ENCODE peak calls at places on chromosomes 3 and 15, in seven cellular contexts. One of them, this sample, is unnamed. For H3K4me1 and H3K27me3, the result is how much of the 10 kb centered on the place peaks cover.

GRCh38 chr3:157393076-157393475 is 43.6 kb upstream of the PTX3 start:
- DNase-seq in H1: no peak
- DNase-seq in suprapubic skin: no peak
- DNase-seq in stomach: no peak
- DNase-seq in HepG2: no peak
- DNase-seq in ovary: no peak
- DNase-seq in tibial nerve: no peak
- DNase-seq in this sample: no peak

GRCh38 chr3:63874769-63875168 is 11.1 kb downstream of the ATXN7 start:
- DNase-seq in stomach: no peak
- DNase-seq in suprapubic skin: no peak
- DNase-seq in tibial nerve: no peak
- DNase-seq in HepG2: peak
- DNase-seq in ovary: no peak
- DNase-seq in H1: no peak
- DNase-seq in this sample: no peak

GRCh38 chr3:187261541-187261969 is 30.0 kb downstream of the MASP1 start:
- DNase-seq in HepG2: no peak
- DNase-seq in ovary: no peak
- DNase-seq in tibial nerve: no peak
- DNase-seq in H1: no peak
- DNase-seq in suprapubic skin: no peak
- DNase-seq in stomach: no peak
- DNase-seq in this sample: no peak

GRCh38 chr3:51539291-51539891 is 872 bp downstream of the RAD54L2 start:
- DNase-seq in suprapubic skin: no peak
- DNase-seq in tibial nerve: no peak
- DNase-seq in H1: peak
- DNase-seq in HepG2: no peak
- DNase-seq in stomach: no peak
- DNase-seq in ovary: no peak
- DNase-seq in this sample: peak

GRCh38 chr3:107117922-107118576 is 259.2 kb upstream of the CCDC54 start:
- DNase-seq in stomach: no peak
- DNase-seq in HepG2: peak
- DNase-seq in ovary: peak
- DNase-seq in suprapubic skin: no peak
- DNase-seq in H1: peak
- DNase-seq in tibial nerve: peak
- DNase-seq in this sample: no peak

GRCh38 chr15:85786778-85787114 is 8.0 kb downstream of the KLHL25 start:
- DNase-seq in HepG2: peak
- DNase-seq in H1: no peak
- DNase-seq in stomach: no peak
- DNase-seq in tibial nerve: no peak
- DNase-seq in ovary: no peak
- DNase-seq in suprapubic skin: no peak
- DNase-seq in this sample: no peak

GRCh38 chr3:196902296-196902695 is 34.6 kb downstream of the SENP5 start:
- DNase-seq in ovary: no peak
- DNase-seq in HepG2: no peak
- DNase-seq in tibial nerve: no peak
- DNase-seq in H1: no peak
- DNase-seq in suprapubic skin: no peak
- DNase-seq in stomach: no peak
- DNase-seq in this sample: no peak

GRCh38 chr3:114879059-114880031 is 267.7 kb downstream of the ZBTB20 start:
- DNase-seq in ovary: no peak
- DNase-seq in stomach: no peak
- DNase-seq in HepG2: no peak
- DNase-seq in suprapubic skin: no peak
- DNase-seq in tibial nerve: no peak
- DNase-seq in H1: no peak
- DNase-seq in this sample: no peak

GRCh38 chr3:49427581-49427980 is 1.5 kb downstream of the NICN1 start:
- DNase-seq in stomach: no peak
- DNase-seq in H1: no peak
- DNase-seq in tibial nerve: no peak
- DNase-seq in suprapubic skin: no peak
- DNase-seq in ovary: no peak
- DNase-seq in HepG2: no peak
- DNase-seq in this sample: no peak

GRCh38 chr3:105715372-105715771 is 153.4 kb downstream of the CBLB start:
- DNase-seq in tibial nerve: no peak
- DNase-seq in suprapubic skin: no peak
- DNase-seq in ovary: no peak
- DNase-seq in HepG2: no peak
- DNase-seq in stomach: no peak
- DNase-seq in H1: no peak
- DNase-seq in this sample: no peak

GRCh38 chr3:170059447-170059846 is 21.7 kb downstream of the GPR160 start:
- DNase-seq in tibial nerve: no peak
- DNase-seq in ovary: no peak
- DNase-seq in suprapubic skin: no peak
- DNase-seq in H1: peak
- DNase-seq in HepG2: no peak
- DNase-seq in stomach: no peak
- DNase-seq in this sample: no peak

GRCh38 chr15:94206463-94207167 is 24.7 kb upstream of the MCTP2 start:
- DNase-seq in tibial nerve: no peak
- DNase-seq in HepG2: no peak
- DNase-seq in ovary: no peak
- DNase-seq in suprapubic skin: no peak
- DNase-seq in stomach: no peak
- DNase-seq in H1: no peak
- DNase-seq in this sample: no peak

GRCh38 chr15:42619641-42620371 is 44.4 kb downstream of the STARD9 start:
- DNase-seq in HepG2: no peak
- DNase-seq in stomach: no peak
- DNase-seq in H1: peak
- DNase-seq in suprapubic skin: no peak
- DNase-seq in ovary: no peak
- DNase-seq in tibial nerve: no peak
- DNase-seq in this sample: no peak

GRCh38 chr3:161273589-161274218 is 52.6 kb downstream of the NMD3 start:
- DNase-seq in ovary: no peak
- DNase-seq in stomach: no peak
- DNase-seq in tibial nerve: no peak
- DNase-seq in suprapubic skin: no peak
- DNase-seq in HepG2: peak
- DNase-seq in H1: no peak
- DNase-seq in this sample: no peak

GRCh38 chr3:112811150-112811884 is 35.3 kb downstream of the CD200R1L start:
- DNase-seq in tibial nerve: peak
- DNase-seq in suprapubic skin: no peak
- DNase-seq in stomach: no peak
- DNase-seq in H1: no peak
- DNase-seq in HepG2: no peak
- DNase-seq in ovary: peak
- DNase-seq in this sample: no peak

GRCh38 chr3:55488398-55489055 is 1.4 kb upstream of the WNT5A start:
- DNase-seq in suprapubic skin: no peak
- DNase-seq in stomach: peak
- DNase-seq in tibial nerve: no peak
- DNase-seq in HepG2: no peak
- DNase-seq in ovary: peak
- DNase-seq in H1: peak
- DNase-seq in this sample: peak

GRCh38 chr3:30963223-30963722 is 68.8 kb upstream of the GADL1 start:
- DNase-seq in suprapubic skin: no peak
- DNase-seq in HepG2: no peak
- DNase-seq in stomach: no peak
- DNase-seq in ovary: no peak
- DNase-seq in H1: no peak
- DNase-seq in tibial nerve: no peak
- DNase-seq in this sample: no peak

DNA sequence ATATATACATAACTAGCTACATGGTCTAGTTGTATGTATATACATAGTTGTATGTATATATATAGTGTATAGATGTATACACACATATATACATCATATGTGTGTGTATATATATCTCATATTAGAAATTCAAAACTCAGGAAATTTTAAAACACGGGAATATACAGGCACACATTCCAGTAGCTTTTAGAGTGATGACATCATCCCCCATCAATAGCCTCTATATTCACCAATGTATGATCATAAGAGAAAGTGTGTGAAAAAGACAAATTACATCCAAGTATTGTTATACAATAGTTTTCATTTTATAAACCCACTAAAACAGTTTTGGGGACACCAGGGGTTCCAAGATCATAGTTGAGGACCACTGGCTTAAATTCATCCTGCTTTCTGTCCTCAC is 23.0 kb downstream of the SCN10A start:
- DNase-seq in HepG2: no peak
- DNase-seq in tibial nerve: no peak
- DNase-seq in H1: no peak
- DNase-seq in suprapubic skin: no peak
- DNase-seq in ovary: no peak
- DNase-seq in stomach: no peak
- DNase-seq in this sample: no peak
- TF ChIP-seq EP300 in HepG2: no peak
- TF ChIP-seq EP300 in tibial nerve: no peak
- TF ChIP-seq EP300 in H1: no peak
- TF ChIP-seq EP300 in suprapubic skin: no peak
- TF ChIP-seq EP300 in ovary: no peak
- TF ChIP-seq EP300 in stomach: no peak
- TF ChIP-seq EP300 in this sample: no peak

GRCh38 chr3:57152761-57153160 is 12.4 kb downstream of the IL17RD start:
- DNase-seq in H1: no peak
- DNase-seq in stomach: no peak
- DNase-seq in tibial nerve: no peak
- DNase-seq in HepG2: no peak
- DNase-seq in suprapubic skin: no peak
- DNase-seq in ovary: no peak
- DNase-seq in this sample: no peak

GRCh38 chr3:57157666-57158065 is 7.5 kb downstream of the IL17RD start:
- DNase-seq in H1: no peak
- DNase-seq in suprapubic skin: no peak
- DNase-seq in stomach: no peak
- DNase-seq in HepG2: no peak
- DNase-seq in ovary: no peak
- DNase-seq in tibial nerve: no peak
- DNase-seq in this sample: no peak

GRCh38 chr3:57155214-57155613 is 9.9 kb downstream of the IL17RD start:
- DNase-seq in stomach: no peak
- DNase-seq in HepG2: no peak
- DNase-seq in H1: no peak
- DNase-seq in ovary: no peak
- DNase-seq in suprapubic skin: no peak
- DNase-seq in tibial nerve: no peak
- DNase-seq in this sample: no peak

GRCh38 chr3:57152150-57152549 is 13.0 kb downstream of the IL17RD start:
- DNase-seq in suprapubic skin: no peak
- DNase-seq in ovary: no peak
- DNase-seq in tibial nerve: no peak
- DNase-seq in H1: no peak
- DNase-seq in HepG2: peak
- DNase-seq in stomach: no peak
- DNase-seq in this sample: no peak

GRCh38 chr3:57154470-57154869 is 10.7 kb downstream of the IL17RD start:
- DNase-seq in tibial nerve: no peak
- DNase-seq in H1: no peak
- DNase-seq in suprapubic skin: no peak
- DNase-seq in stomach: no peak
- DNase-seq in ovary: no peak
- DNase-seq in HepG2: no peak
- DNase-seq in this sample: no peak
- H3K4me1 ChIP-seq in tibial nerve: under half
- H3K4me1 ChIP-seq in H1: under half
- H3K4me1 ChIP-seq in suprapubic skin: under half
- H3K4me1 ChIP-seq in stomach: under half
- H3K4me1 ChIP-seq in ovary: under half
- H3K4me1 ChIP-seq in HepG2: under half
- H3K4me1 ChIP-seq in this sample: under half

DNA sequence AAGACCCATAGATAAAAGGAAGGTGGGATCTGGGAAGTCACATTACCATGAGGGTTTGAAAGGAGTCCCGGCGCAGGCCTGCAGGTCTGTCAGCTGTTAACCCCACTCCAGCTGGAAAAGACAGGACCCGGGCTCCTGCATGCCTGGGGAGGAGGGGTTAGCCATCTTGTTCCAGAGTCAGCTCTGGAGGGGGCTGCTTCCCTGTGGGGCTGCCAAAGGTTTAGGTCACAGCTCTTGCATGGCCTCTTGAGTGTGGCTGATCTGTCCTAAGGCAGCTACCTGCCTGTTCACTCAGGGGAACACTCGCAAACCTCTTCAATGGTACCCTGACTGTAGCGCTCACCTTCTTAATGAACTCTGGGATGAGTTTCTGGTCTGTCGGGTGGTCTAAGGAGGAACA is 104.5 kb downstream of the RFTN1 start:
- DNase-seq in stomach: no peak
- DNase-seq in tibial nerve: no peak
- DNase-seq in ovary: no peak
- DNase-seq in H1: no peak
- DNase-seq in suprapubic skin: no peak
- DNase-seq in HepG2: no peak
- DNase-seq in this sample: no peak
- H3K27me3 ChIP-seq in stomach: under half
- H3K27me3 ChIP-seq in tibial nerve: under half
- H3K27me3 ChIP-seq in ovary: under half
- H3K27me3 ChIP-seq in H1: under half
- H3K27me3 ChIP-seq in suprapubic skin: under half
- H3K27me3 ChIP-seq in HepG2: under half
- H3K27me3 ChIP-seq in this sample: under half

GRCh38 chr15:88606437-88606794 is 14.7 kb upstream of the AEN start:
- DNase-seq in ovary: no peak
- DNase-seq in tibial nerve: no peak
- DNase-seq in suprapubic skin: no peak
- DNase-seq in stomach: no peak
- DNase-seq in HepG2: no peak
- DNase-seq in H1: no peak
- DNase-seq in this sample: no peak

GRCh38 chr15:88610756-88611231 is 10.3 kb upstream of the AEN start:
- DNase-seq in HepG2: no peak
- DNase-seq in stomach: no peak
- DNase-seq in tibial nerve: no peak
- DNase-seq in H1: no peak
- DNase-seq in ovary: no peak
- DNase-seq in suprapubic skin: no peak
- DNase-seq in this sample: no peak

GRCh38 chr15:88612186-88612796 is 8.8 kb upstream of the AEN start:
- DNase-seq in stomach: no peak
- DNase-seq in ovary: no peak
- DNase-seq in tibial nerve: no peak
- DNase-seq in suprapubic skin: no peak
- DNase-seq in H1: no peak
- DNase-seq in HepG2: no peak
- DNase-seq in this sample: no peak

GRCh38 chr15:88608607-88609181 is 12.4 kb upstream of the AEN start:
- DNase-seq in suprapubic skin: no peak
- DNase-seq in ovary: no peak
- DNase-seq in tibial nerve: no peak
- DNase-seq in H1: no peak
- DNase-seq in stomach: no peak
- DNase-seq in HepG2: no peak
- DNase-seq in this sample: no peak

DNA sequence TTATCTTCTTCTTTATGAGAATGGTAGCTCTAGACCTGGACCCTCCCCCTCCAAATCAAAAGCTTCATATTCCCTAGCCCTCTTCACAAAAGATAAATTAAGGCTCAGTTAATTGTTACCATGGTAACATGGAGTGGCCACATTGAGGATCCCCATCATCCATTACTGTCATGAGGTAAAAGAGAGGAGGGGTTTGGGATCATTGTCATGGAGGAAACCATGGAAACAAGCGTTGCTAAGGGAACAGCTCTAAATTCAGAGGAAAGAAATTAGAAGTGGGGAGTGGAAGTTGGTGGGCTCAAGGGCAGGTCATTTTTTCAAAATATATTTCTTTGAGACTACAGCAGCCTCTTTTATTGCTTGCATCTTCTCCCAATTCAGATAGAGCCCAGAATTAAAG is 11.8 kb upstream of the AEN start:
- DNase-seq in tibial nerve: no peak
- DNase-seq in suprapubic skin: no peak
- DNase-seq in ovary: no peak
- DNase-seq in H1: no peak
- DNase-seq in HepG2: no peak
- DNase-seq in stomach: no peak
- DNase-seq in this sample: no peak
- TF ChIP-seq EP300 in tibial nerve: no peak
- TF ChIP-seq EP300 in suprapubic skin: no peak
- TF ChIP-seq EP300 in ovary: no peak
- TF ChIP-seq EP300 in H1: no peak
- TF ChIP-seq EP300 in HepG2: no peak
- TF ChIP-seq EP300 in stomach: no peak
- TF ChIP-seq EP300 in this sample: no peak